ENCODE peak calls at places on chromosomes 12 and 14, in eight cellular contexts. V is Caco-2; B is transverse colon; H is CD8-positive, alpha-beta T cell; C is adrenal gland; M is HFFc6; X is BJ; W is lung. N is an unnamed sample.

GRCh38 chr14:65281991-65282908 is 130.3 kb upstream of the FUT8 start:
- DNase-seq in B (no peak), M (peak), H (peak), W (no peak), C (no peak), X (peak), V (no peak), N (peak)

GRCh38 chr12:3576891-3577290 is 85.9 kb downstream of the PRMT8 start:
- DNase-seq in V (no peak), C (no peak), W (no peak), X (no peak), M (no peak), B (no peak), H (no peak), N (no peak)

GRCh38 chr12:97672870-97673269 is 210.3 kb downstream of the RMST start:
- DNase-seq in H (no peak), X (no peak), V (no peak), W (no peak), C (no peak), M (no peak), B (no peak), N (no peak)

GRCh38 chr12:89153341-89153740 is 199.0 kb downstream of the DUSP6 start:
- DNase-seq in M (peak), C (no peak), H (no peak), X (no peak), V (no peak), B (no peak), W (no peak), N (no peak)

GRCh38 chr14:64702493-64703392 is 1.5 kb upstream of the PLEKHG3 start:
- DNase-seq in C (no peak), B (peak), X (no peak), H (no peak), V (peak), M (no peak), W (peak), N (no peak)

GRCh38 chr12:607541-608001 is 55.7 kb downstream of the NINJ2 start:
- DNase-seq in X (no peak), C (peak), V (peak), M (no peak), B (no peak), H (no peak), W (peak), N (no peak)

GRCh38 chr12:53659011-53659551 is 16.8 kb downstream of the ATP5MC2 start:
- DNase-seq in B (peak), H (no peak), V (peak), M (no peak), X (no peak), C (peak), W (peak), N (peak)

GRCh38 chr14:68160779-68161546 is 341.4 kb downstream of the RAD51B start:
- DNase-seq in V (no peak), B (no peak), M (no peak), C (no peak), W (no peak), X (no peak), H (no peak), N (no peak)

GRCh38 chr14:90717916-90718315 is 98.3 kb downstream of the TTC7B start:
- DNase-seq in M (no peak), X (peak), W (no peak), H (no peak), B (no peak), V (no peak), C (no peak), N (peak)

DNA sequence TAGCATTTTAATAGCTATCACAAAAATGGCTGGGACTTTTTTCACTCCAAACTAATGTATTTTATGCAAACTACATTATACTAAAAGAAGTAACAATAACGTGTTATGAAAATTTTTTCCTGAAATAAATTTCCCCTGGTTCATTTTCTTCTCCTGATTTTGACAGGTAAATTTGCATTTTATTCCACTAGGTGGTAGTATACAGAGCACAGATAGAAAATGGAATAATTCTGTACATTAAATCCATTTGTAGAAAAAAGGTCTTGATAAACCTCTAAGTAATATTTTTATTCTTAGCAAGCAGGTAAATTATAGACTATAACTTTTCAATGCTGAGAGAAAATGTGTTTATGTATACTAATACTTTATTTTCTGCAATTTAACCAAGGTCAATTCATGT is 96.5 kb downstream of the BCAT1 start:
- DNase-seq in X (no peak), M (no peak), B (no peak), V (no peak), H (no peak), C (no peak), W (no peak), N (peak)
- TF ChIP-seq CTCF in X (peak), M (peak), B (peak), V (peak), H (no peak), C (peak), W (no peak), N (peak)

GRCh38 chr14:26984318-26985177 is 386.7 kb upstream of the NOVA1 start:
- DNase-seq in V (peak), B (peak), M (no peak), H (no peak), X (no peak), C (peak), W (peak), N (peak)
- TF ChIP-seq CTCF in V (peak), B (peak), M (peak), H (no peak), X (peak), C (peak), W (peak), N (peak)

DNA sequence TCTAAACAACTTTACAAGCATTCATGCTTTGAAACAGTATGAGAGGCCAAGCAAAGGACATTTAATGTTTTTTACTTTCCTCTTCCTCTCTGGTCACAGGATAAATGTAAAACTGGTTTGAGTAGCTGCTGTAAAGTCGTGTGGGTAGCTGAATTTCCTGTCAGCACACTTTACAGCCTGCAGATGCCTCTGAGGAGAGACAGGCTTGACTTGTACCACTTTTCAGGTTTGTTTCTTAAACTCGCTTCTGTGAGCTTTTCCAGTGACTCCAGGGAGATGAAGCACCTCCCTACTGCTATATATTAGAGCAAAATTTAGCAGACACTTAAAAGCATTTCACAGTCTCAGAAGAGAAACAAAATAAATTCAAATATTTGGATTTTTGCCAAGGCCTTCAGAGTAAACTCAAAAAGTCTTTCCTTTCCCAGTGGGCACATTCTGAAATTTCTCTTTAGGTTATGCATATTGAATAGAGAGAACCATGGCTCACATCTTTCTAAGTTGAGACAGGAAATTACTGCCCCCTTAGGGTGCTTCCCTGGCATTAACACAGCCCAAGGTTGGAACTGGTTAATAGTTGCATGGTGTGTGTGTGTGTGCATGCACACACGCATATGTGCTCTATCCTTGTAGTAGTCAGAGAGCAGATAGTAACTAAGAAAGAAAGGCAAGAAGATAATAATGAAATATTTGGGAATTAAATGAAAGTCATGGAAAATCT is 557.3 kb upstream of the MIS18BP1 start:
- DNase-seq in W (no peak), H (no peak), B (no peak), M (no peak), V (no peak), X (no peak), C (no peak), N (no peak)
- TF ChIP-seq CTCF in W (no peak), H (no peak), B (no peak), M (no peak), V (no peak), X (peak), C (no peak), N (no peak)

DNA sequence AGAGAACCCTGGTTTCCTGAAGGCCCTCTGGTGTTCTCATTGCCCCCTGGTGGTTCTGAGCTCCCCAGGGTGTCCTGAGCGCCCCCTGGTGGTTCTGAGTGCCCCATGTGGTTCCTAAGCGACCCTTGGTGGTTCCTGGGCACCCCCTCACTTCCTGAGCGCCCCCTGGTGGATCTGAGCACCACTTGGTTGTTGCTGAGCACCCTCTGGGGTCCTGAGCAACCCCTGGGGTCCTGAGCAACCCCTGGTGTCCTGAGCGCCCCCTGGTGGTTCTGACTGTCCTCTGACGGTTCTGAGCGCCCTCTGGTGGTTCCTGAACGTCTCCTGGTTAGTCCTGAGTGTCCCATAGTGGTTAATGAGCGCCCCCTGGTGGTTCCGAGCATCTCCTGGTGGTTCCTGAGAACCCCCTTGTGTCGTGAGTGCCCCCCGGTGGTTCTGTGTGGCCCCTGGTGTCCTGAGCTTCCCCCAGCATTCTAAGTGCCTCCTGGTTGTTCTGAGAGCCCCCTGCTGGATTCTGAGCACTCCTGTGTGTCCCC is 568.3 kb downstream of the TMEM121 start:
- DNase-seq in M (no peak), X (no peak), V (peak), B (peak), H (no peak), W (no peak), C (no peak), N (no peak)
- TF ChIP-seq CTCF in M (no peak), X (peak), V (peak), B (no peak), H (no peak), W (no peak), C (no peak), N (no peak)

GRCh38 chr14:86646688-86647687 is 1117.0 kb downstream of the FLRT2 start:
- DNase-seq in X (no peak), V (no peak), H (no peak), M (peak), B (no peak), C (no peak), W (no peak), N (peak)
- TF ChIP-seq CTCF in X (peak), V (no peak), H (peak), M (peak), B (no peak), C (no peak), W (no peak), N (peak)

GRCh38 chr12:113273053-113273725 is 51.9 kb downstream of the TPCN1 start:
- DNase-seq in H (no peak), V (no peak), M (no peak), W (no peak), C (no peak), B (no peak), X (no peak), N (no peak)
- TF ChIP-seq CTCF in H (no peak), V (no peak), M (no peak), W (no peak), C (no peak), B (no peak), X (no peak), N (no peak)

GRCh38 chr14:34993444-34993843 is 10.7 kb downstream of the SRP54 start:
- DNase-seq in V (no peak), B (no peak), H (no peak), W (no peak), C (no peak), M (no peak), X (no peak), N (no peak)

GRCh38 chr14:34989762-34990161 is 7.0 kb downstream of the SRP54 start:
- DNase-seq in X (no peak), H (no peak), W (no peak), C (no peak), V (no peak), B (no peak), M (no peak), N (no peak)

GRCh38 chr14:34997762-34998161 is 15.0 kb downstream of the SRP54 start:
- DNase-seq in W (no peak), X (no peak), H (no peak), V (no peak), B (no peak), C (no peak), M (no peak), N (no peak)

GRCh38 chr14:34999500-34999899 is 16.7 kb downstream of the SRP54 start:
- DNase-seq in H (no peak), B (no peak), V (no peak), W (no peak), M (no peak), C (no peak), X (no peak), N (no peak)

DNA sequence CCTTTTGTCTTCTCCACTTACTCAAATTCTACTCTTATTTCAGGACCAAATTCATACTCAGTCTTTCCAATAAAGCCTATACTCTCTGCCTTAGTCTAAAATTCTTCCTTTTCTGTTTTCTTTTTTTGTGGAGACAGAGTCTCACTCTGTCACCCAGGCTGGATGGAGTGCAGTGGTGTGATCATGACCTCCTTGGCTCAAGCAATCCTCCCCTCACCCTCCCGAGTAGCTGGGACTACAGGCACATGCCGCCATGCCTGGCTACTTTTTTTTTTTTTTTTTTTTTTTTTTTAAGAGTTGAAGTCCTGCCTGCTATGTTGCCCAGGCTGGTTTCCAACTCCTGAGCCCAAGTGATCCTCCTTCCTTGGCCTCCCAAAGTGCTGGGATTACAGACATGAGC is 11.9 kb downstream of the SRP54 start:
- DNase-seq in C (peak), H (no peak), M (no peak), B (no peak), V (no peak), X (no peak), W (no peak), N (no peak)
- TF ChIP-seq CTCF in C (no peak), H (no peak), M (no peak), B (no peak), V (no peak), X (no peak), W (no peak), N (no peak)

DNA sequence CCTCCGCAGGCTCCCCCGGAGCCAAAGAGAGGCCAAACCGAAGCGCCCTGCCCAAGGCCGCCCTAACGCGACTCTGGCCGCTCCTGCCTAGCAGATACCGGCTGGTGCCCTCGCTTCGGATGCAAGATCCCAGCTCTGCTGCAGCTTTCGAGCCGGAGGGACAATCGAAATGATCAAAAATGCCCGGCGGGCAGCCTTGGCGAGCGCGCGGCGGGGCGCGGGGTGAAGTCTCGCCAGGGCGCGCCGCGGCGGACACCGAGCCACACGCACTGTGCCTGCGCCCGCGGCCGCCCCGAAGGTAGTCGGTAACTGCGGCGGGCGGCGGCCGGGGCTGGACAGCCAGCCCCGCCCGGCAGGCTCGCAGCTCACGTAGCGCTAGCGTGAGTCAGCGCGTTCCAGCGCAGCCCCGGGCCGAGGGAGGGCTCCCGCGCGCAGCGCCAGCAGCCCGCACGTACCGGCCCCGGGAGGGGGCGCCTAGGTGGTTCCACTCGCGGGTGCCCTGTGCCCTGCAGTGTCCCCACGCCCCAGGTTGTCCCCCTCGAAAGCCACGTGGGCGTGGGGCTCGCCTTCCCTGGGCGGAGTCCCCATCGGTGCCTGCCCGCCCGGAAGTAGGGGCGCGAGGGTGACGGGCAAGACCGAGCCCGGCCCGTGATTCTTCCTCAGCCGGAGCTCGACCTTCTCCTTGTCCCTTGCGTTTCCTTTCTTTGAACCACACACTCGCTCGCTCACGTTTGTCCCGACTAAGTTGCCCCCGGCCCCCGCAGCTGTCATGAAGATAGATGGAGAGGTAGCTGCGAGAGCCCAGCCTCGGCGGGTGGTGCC is 109.3 kb upstream of the EGLN3 start:
- DNase-seq in V (peak), M (peak), W (peak), C (peak), X (no peak), H (peak), B (peak), N (peak)
- TF ChIP-seq CTCF in V (no peak), M (peak), W (no peak), C (no peak), X (peak), H (no peak), B (peak), N (peak)

DNA sequence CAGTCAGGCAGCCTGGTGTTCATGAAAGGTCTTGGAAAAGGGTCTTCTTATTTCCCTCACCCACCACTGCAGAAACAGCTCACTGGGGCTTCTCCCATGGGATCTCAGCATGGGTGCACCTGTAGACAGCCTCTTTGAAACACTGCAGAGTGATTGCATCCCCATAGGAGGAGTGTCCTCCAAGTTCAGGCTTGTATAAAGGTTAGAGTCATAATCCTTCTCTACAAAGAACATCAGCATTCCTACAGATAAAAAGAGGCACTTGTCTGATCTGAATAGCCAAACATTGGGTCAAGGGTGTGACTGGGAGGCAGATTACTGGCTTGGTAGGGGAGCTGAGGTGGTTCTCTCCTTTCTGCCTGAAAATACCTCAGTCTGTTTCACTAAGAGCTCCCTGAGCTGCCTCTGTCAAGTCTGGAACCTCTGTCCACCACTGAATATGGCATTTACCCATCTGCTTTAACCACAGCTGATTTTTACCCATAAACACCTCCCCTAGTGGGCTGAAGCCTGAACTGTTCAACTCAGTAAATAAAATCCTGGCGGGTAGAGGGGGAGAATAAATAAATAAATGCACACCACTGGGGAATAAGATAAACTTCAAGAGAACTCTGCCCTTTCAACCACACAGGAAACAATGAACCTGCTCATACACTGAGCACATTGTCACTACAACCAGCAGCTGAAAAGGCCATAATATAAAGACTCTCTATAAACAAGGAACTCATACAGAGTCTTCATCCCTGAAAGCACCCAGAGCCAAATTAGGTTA is 120.7 kb upstream of the SCAF11 start:
- DNase-seq in H (no peak), X (no peak), B (no peak), C (no peak), W (no peak), M (no peak), V (no peak), N (no peak)
- TF ChIP-seq CTCF in H (no peak), X (peak), B (peak), C (no peak), W (no peak), M (peak), V (no peak), N (peak)

DNA sequence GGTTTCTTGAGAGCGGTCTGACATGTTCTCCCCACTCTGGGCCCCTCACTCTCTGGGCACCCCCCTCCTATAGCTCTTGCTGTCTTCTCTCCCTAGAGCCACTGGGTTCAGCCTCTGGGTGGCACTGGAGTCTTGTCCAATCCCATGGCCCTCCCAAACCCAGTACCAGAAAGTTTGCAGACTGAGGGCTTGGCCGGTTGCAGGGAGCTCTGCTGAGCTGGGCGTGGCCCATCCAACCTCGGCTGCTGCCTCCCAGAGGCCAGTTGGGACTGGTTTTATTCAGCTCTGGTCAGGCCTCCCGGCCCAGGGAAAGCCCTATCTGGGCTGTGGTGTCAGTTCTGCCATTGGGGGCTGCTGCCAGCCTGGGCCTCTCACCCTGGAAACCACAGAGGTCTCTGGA is 37.9 kb downstream of the ISCA2 start:
- DNase-seq in H (no peak), X (no peak), W (peak), M (peak), C (peak), B (peak), V (no peak), N (peak)
- TF ChIP-seq CTCF in H (no peak), X (no peak), W (no peak), M (peak), C (peak), B (no peak), V (no peak), N (no peak)